ENCODE peak calls at places on chromosome 10, in five cellular contexts. U is H1, I is K562, P is A549, L is GM12878. S is an unnamed sample.

GRCh38 chr10:4807803-4808507 is 18.1 kb upstream of the AKR1E2 start:
- DNase-seq in L (no peak), P (peak), U (no peak), I (no peak), S (peak)

GRCh38 chr10:132468201-132468600 is 69.4 kb upstream of the INPP5A start:
- DNase-seq in U (no peak), L (no peak), I (no peak), P (no peak), S (no peak)

GRCh38 chr10:119658274-119658673 is 7.1 kb downstream of the BAG3 start:
- DNase-seq in P (peak), U (no peak), L (no peak), I (peak), S (peak)

GRCh38 chr10:95356190-95356955 is 65.6 kb upstream of the PDLIM1 start:
- DNase-seq in L (no peak), P (no peak), U (no peak), I (no peak), S (no peak)

GRCh38 chr10:15579605-15580004 is 140.1 kb downstream of the ITGA8 start:
- DNase-seq in U (no peak), L (no peak), I (no peak), P (no peak), S (no peak)

GRCh38 chr10:44922021-44922420 is 10.9 kb downstream of the TMEM72 start:
- DNase-seq in P (no peak), I (no peak), U (no peak), L (no peak), S (no peak)

GRCh38 chr10:78505657-78506056 is 472.0 kb downstream of the RPS24 start:
- DNase-seq in I (no peak), L (no peak), U (no peak), P (no peak), S (no peak)

GRCh38 chr10:115972426-115972825 is 300.6 kb downstream of the GFRA1 start:
- DNase-seq in U (no peak), I (no peak), L (no peak), P (no peak), S (no peak)

GRCh38 chr10:132977076-132977475 is 34.7 kb upstream of the CFAP46 start:
- DNase-seq in U (no peak), P (no peak), L (no peak), I (no peak), S (no peak)

GRCh38 chr10:71265201-71265575 is 52.8 kb downstream of the UNC5B start:
- DNase-seq in L (no peak), P (no peak), I (no peak), U (no peak), S (no peak)

GRCh38 chr10:43082087-43082486 is 5.2 kb downstream of the RET start:
- DNase-seq in I (no peak), P (no peak), U (no peak), L (no peak), S (no peak)

GRCh38 chr10:62083868-62084267 is 182.4 kb downstream of the ARID5B start:
- DNase-seq in P (no peak), I (peak), U (no peak), L (no peak), S (no peak)

GRCh38 chr10:63651864-63652263 is 130.7 kb downstream of the REEP3 start:
- DNase-seq in P (no peak), U (no peak), L (no peak), I (no peak), S (no peak)

GRCh38 chr10:58998924-58999713 is 177.3 kb upstream of the PHYHIPL start:
- DNase-seq in U (no peak), I (no peak), L (no peak), P (no peak), S (no peak)

GRCh38 chr10:20492447-20492846 is 404.7 kb downstream of the NEBL start:
- DNase-seq in P (peak), I (no peak), U (no peak), L (no peak), S (no peak)

GRCh38 chr10:109556399-109556798 is 366.9 kb downstream of the XPNPEP1 start:
- DNase-seq in U (no peak), L (no peak), P (no peak), I (no peak), S (no peak)

GRCh38 chr10:115056186-115056585 is 37.0 kb upstream of the ATRNL1 start:
- DNase-seq in L (no peak), I (no peak), U (no peak), P (no peak), S (no peak)

GRCh38 chr10:44660271-44660670 is 250.9 kb upstream of the TMEM72 start:
- DNase-seq in P (no peak), U (no peak), L (no peak), I (no peak), S (no peak)

GRCh38 chr10:29257784-29258135 is 31.1 kb upstream of the LYZL1 start:
- DNase-seq in I (no peak), U (no peak), P (no peak), L (no peak), S (no peak)

GRCh38 chr10:29256531-29256930 is 32.3 kb upstream of the LYZL1 start:
- DNase-seq in U (no peak), P (no peak), L (no peak), I (no peak), S (no peak)

GRCh38 chr10:29255117-29255516 is 33.8 kb upstream of the LYZL1 start:
- DNase-seq in I (no peak), U (no peak), L (no peak), P (no peak), S (no peak)

GRCh38 chr10:29256019-29256418 is 32.9 kb upstream of the LYZL1 start:
- DNase-seq in U (no peak), P (no peak), I (no peak), L (no peak), S (no peak)

GRCh38 chr10:29257106-29257783 is 31.6 kb upstream of the LYZL1 start:
- DNase-seq in P (no peak), U (no peak), I (no peak), L (no peak), S (no peak)
- TF ChIP-seq KDM1A in P (no peak), U (no peak), I (no peak), L (no peak), S (no peak)

GRCh38 chr10:105647354-105647753 is 1006.3 kb downstream of the SORCS3 start:
- DNase-seq in P (no peak), U (no peak), I (no peak), L (no peak), S (no peak)
- TF ChIP-seq KDM1A in P (no peak), U (no peak), I (no peak), L (no peak), S (no peak)

GRCh38 chr10:25869609-25870008 is 64.4 kb upstream of the MYO3A start:
- DNase-seq in P (no peak), U (no peak), L (no peak), I (no peak), S (no peak)

GRCh38 chr10:25869067-25869591 is 64.9 kb upstream of the MYO3A start:
- DNase-seq in L (no peak), U (no peak), P (no peak), I (no peak), S (no peak)

GRCh38 chr10:25865267-25865666 is 68.8 kb upstream of the MYO3A start:
- DNase-seq in L (no peak), U (no peak), I (no peak), P (no peak), S (no peak)

DNA sequence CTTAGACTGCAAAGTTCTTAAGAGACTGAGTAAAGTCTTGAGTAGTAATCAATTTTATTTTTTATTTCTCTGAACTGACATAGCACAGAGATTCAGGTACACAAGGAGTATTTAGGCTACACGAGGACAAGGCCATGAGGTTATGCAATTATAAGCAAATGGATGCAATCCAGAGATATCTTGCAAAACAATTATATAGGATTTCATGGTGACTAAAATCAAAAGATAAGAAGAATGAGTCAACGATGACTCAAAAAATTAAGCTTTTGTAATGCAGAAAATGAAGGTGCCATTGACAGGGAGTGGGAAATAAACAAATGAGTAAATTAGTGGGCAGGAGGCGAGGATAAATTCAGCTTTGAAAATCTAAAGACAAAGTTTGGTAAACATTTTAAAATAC is 66.7 kb upstream of the MYO3A start:
- DNase-seq in P (no peak), U (no peak), L (no peak), I (no peak), S (no peak)
- TF ChIP-seq KDM1A in P (no peak), U (no peak), L (no peak), I (no peak), S (no peak)

DNA sequence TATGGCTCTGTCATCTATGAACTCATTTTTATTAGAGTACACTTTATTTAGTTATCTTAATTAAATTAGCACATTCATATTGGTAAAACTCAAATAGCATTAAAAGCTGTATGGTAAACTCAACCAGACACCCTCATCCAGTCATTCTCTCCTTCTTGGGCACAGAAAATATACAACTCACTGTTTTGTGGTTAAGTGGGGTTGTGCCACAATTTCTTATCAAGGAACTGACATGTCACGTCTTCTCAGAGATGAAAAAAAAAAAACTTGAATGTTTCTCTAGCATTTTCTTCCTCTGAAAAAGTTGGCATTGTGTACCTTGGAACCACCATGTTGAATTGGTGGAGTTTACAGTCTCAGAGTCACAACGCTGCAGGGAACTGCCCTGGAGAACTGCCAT is 289.4 kb upstream of the PFKP start:
- DNase-seq in P (no peak), I (no peak), U (no peak), L (no peak), S (no peak)
- TF ChIP-seq KDM1A in P (no peak), I (no peak), U (no peak), L (no peak), S (no peak)

DNA sequence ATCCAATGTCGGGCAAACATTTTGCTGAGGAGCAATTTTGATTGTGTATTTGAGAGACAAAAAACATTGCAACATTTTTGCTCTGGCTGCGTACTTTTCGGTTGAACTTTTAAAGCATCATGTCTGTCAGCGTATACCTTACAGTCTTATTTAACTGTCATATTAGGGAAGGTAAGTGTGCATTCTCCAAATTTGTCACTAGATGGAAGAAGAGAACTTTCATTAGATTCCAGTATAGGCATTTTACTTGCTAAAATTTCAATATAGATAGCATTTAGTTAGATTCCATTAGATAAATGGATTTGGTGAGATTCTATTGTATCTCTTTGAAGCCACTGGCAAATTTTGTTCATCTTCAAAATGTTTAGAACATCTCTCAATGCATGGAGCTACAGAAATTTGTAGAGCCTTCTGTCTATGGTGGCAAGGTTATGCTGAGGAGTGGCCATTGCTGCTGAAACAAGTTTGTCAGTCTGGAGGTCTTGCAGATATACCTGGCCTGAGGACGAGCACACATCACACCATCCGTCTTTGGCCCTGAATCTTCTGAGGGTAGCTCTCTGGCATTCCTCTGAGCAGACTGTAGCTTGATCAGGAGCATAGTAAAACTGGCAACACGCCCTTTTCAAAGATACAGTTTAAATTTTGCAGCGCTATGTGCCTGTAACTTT is 437.5 kb upstream of the MBL2 start:
- DNase-seq in L (no peak), P (no peak), I (no peak), U (no peak), S (peak)
- TF ChIP-seq KDM1A in L (no peak), P (no peak), I (no peak), U (no peak), S (no peak)

DNA sequence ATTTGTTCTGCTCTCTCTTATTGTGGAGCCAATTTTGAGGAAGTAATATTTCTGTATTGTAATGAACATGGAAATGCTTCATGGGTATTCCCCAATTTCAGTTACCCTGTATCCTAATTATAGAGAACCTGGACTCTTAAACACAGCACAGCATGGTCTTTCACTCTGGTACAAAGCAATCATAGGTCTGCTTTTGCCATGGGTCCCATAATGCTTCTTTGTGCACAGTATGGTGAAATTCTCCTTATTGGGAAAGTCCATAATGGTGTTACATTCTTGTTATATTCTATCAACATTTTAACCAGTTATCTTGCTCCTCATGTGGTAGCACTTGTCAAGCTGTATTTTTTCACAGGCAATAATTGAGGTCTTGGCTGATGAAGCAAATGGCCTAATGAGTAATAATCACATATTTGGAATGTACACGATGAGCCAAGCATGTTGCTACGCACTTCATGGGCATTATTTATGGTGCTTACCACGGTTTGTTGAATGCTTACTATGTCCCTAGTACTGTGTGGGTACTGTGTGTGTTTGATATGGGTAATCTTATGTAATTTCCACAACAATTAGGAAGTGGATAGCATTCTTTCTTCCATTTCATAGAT is 42.9 kb downstream of the PRKG1 start:
- DNase-seq in L (no peak), U (no peak), I (no peak), P (no peak), S (no peak)
- TF ChIP-seq KDM1A in L (no peak), U (no peak), I (no peak), P (no peak), S (no peak)

DNA sequence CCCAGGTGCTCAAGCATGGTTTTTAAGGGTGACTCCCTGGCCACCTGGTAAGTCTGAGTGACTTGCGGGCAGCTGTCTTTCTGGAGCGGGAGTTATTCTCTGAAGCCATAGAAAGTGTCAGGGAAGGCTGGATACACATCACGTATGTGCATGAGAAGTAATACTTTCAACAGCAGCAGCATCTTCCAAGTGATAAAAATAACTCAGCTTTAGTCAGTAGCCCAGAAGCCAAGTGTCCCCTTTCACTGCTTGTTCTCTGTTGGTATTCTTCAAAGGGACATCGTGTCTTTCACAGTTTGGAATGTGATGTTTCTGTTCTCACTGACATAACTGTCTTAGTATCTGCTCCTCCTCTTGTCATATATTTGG is 97.6 kb downstream of the KIAA1217 start:
- DNase-seq in L (no peak), I (no peak), U (no peak), P (no peak), S (no peak)
- TF ChIP-seq KDM1A in L (no peak), I (no peak), U (no peak), P (no peak), S (no peak)

GRCh38 chr10:105875050-105875449 is 1234.0 kb downstream of the SORCS3 start:
- DNase-seq in U (no peak), L (no peak), I (no peak), P (no peak), S (no peak)
- TF ChIP-seq KDM1A in U (no peak), L (no peak), I (no peak), P (no peak), S (no peak)